ENCODE peak calls at places on chromosomes 13 and 19, in five cellular contexts. M is testis, F is heart left ventricle, Z is IMR-90, V is adrenal gland. W is an unnamed sample.

GRCh38 chr19:8576273-8576993 is 809 bp downstream of the MYO1F start:
- DNase-seq in M (no peak), F (no peak), Z (no peak), V (no peak), W (no peak)

GRCh38 chr13:28531195-28531955 is 36.4 kb upstream of the FLT1 start:
- DNase-seq in M (peak; percentile 17), F (peak; percentile 72), Z (peak; percentile 30), V (peak; percentile 25), W (no peak)

GRCh38 chr13:49183672-49184315 is 36.3 kb upstream of the MLNR start:
- DNase-seq in M (no peak), F (no peak), Z (peak; percentile 17), V (no peak), W (no peak)

GRCh38 chr13:86933676-86934075 is 737.5 kb upstream of the SLITRK5 start:
- DNase-seq in M (no peak), F (no peak), Z (no peak), V (no peak), W (no peak)

GRCh38 chr19:7004313-7004931 is 16.8 kb downstream of the MBD3L2B start:
- DNase-seq in M (no peak), F (no peak), Z (peak; percentile 18), V (no peak), W (no peak)

GRCh38 chr19:34343751-34344150 is 21.2 kb upstream of the GPI start:
- DNase-seq in M (no peak), F (no peak), Z (no peak), V (no peak), W (no peak)

GRCh38 chr19:33063356-33064116 is 1.2 kb downstream of the RHPN2 start:
- DNase-seq in M (no peak), F (peak; percentile 34), Z (peak; percentile 30), V (no peak), W (no peak)

GRCh38 chr19:43784251-43784980 is 3.6 kb upstream of the KCNN4 start:
- DNase-seq in M (no peak), F (peak; percentile 32), Z (peak; percentile 85), V (peak; percentile 86), W (no peak)

GRCh38 chr19:29810504-29810871 is 1.3 kb upstream of the CCNE1 start:
- DNase-seq in M (peak; percentile 59), F (no peak), Z (peak; percentile 33), V (peak; percentile 39), W (no peak)

GRCh38 chr19:39413269-39413902 is 917 bp downstream of the PLEKHG2 start:
- DNase-seq in M (peak; percentile 61), F (peak; percentile 87), Z (peak; percentile 60), V (peak; percentile 44), W (no peak)

GRCh38 chr19:58227964-58228583 is 640 bp upstream of the ZNF544 start:
- DNase-seq in M (peak; percentile 26), F (no peak), Z (no peak), V (no peak), W (no peak)

GRCh38 chr13:107210216-107211010 is 642.5 kb upstream of the ARGLU1 start:
- DNase-seq in M (no peak), F (no peak), Z (peak; percentile 20), V (no peak), W (no peak)

GRCh38 chr13:114144606-114145244 is 12.3 kb upstream of the RASA3 start:
- DNase-seq in M (no peak), F (no peak), Z (no peak), V (no peak), W (no peak)

GRCh38 chr19:21604941-21605548 is 99.6 kb downstream of the ZNF429 start:
- DNase-seq in M (no peak), F (peak; percentile 49), Z (no peak), V (peak; percentile 72), W (no peak)

DNA sequence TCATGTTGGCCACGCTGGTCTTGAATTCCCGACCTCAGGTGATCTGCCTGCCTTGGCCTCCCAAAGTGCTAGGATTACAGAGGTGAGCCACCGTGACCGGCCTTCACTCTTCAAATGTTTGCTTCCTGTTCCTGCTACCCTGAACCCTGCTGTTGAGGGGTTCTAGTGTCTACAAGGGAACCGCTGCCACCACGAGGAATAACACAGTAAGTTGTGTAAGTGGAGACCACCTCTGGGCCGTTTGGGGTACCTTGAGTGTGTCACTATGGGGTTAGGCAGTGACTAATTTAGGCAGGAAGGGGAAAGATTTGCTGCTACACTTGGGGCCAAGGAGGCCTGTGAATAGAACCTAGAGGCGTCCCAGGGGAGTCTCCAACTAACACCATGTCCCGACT is 2.2 kb upstream of the MYADM start:
- DNase-seq in M (no peak), F (no peak), Z (no peak), V (no peak), W (no peak)
- H3K27ac ChIP-seq in M (no peak overlapping the region), F (peak overlapping the region; percentile 85), Z (peak overlapping the region; percentile 58), V (no peak overlapping the region), W (peak overlapping the region; percentile 99)

GRCh38 chr19:23823952-23824389 is 65.3 kb upstream of the ZNF681 start:
- DNase-seq in M (peak; percentile 72), F (no peak), Z (no peak), V (no peak), W (no peak)

GRCh38 chr19:23817519-23817918 is 58.8 kb upstream of the ZNF681 start:
- DNase-seq in M (peak; percentile 71), F (peak; percentile 37), Z (peak; percentile 4), V (peak; percentile 76), W (no peak)

GRCh38 chr19:23822735-23823134 is 64.0 kb upstream of the ZNF681 start:
- DNase-seq in M (no peak), F (no peak), Z (no peak), V (no peak), W (no peak)
- H3K9me3 ChIP-seq in M (no peaks in the 10 kb centered on the region), F (peaks cover 59% of the 10 kb centered on the region), Z (peaks cover 42% of the 10 kb centered on the region), V (no peaks in the 10 kb centered on the region), W (peaks cover 22% of the 10 kb centered on the region)

GRCh38 chr13:48081739-48082138 is 13.2 kb downstream of the MED4 start:
- DNase-seq in M (no peak), F (no peak), Z (no peak), V (no peak), W (no peak)
- TF ChIP-seq POLR2A in M (no peak), F (no peak), Z (no peak), V (no peak), W (no peak)

GRCh38 chr13:73088332-73088935 is 29.6 kb downstream of the KLF5 start:
- DNase-seq in M (no peak), F (no peak), Z (no peak), V (no peak), W (no peak)

GRCh38 chr13:73079359-73079758 is 20.6 kb downstream of the KLF5 start:
- DNase-seq in M (no peak), F (no peak), Z (no peak), V (no peak), W (no peak)

GRCh38 chr13:73077867-73078266 is 19.1 kb downstream of the KLF5 start:
- DNase-seq in M (no peak), F (no peak), Z (no peak), V (no peak), W (no peak)

GRCh38 chr13:73081256-73081915 is 22.6 kb downstream of the KLF5 start:
- DNase-seq in M (no peak), F (no peak), Z (no peak), V (no peak), W (no peak)

GRCh38 chr13:73082471-73082870 is 23.7 kb downstream of the KLF5 start:
- DNase-seq in M (no peak), F (no peak), Z (no peak), V (no peak), W (no peak)
- H3K27ac ChIP-seq in M (no peak overlapping the region), F (no peak overlapping the region), Z (no peak overlapping the region), V (no peak overlapping the region), W (no peak overlapping the region)

GRCh38 chr19:56934438-56935090 is 94.0 kb upstream of the PEG3 start:
- DNase-seq in M (no peak), F (no peak), Z (no peak), V (no peak), W (no peak)
- H3K9me3 ChIP-seq in M (no peaks in the 10 kb centered on the region), F (no peaks in the 10 kb centered on the region), Z (peaks cover 29% of the 10 kb centered on the region), V (no peaks in the 10 kb centered on the region), W (no peaks in the 10 kb centered on the region)

W was measured in esophagus muscularis mucosa.